ENCODE peak calls at places on chromosome 11, in nine cellular contexts. Q, N, U, I, T, M, O, J and R are unnamed samples.

GRCh38 chr11:82858556-82859091 is 41.6 kb downstream of the PRCP start:
- DNase-seq in J (no peak), U (no peak), M (peak), Q (no peak), I (no peak), T (no peak), N (no peak), O (no peak), R (no peak)

GRCh38 chr11:112175596-112175947 is 260 bp downstream of the BCO2 start:
- DNase-seq in I (no peak), Q (no peak), N (no peak), U (no peak), O (no peak), T (no peak), J (no peak), M (no peak), R (no peak)

GRCh38 chr11:34051349-34052035 is at the start of gene CAPRIN1:
- DNase-seq in I (peak), U (peak), J (peak), O (peak), T (peak), Q (peak), M (peak), N (peak), R (peak)

GRCh38 chr11:13261600-13262061 is 16.0 kb upstream of the BMAL1 start:
- DNase-seq in J (no peak), U (no peak), Q (no peak), T (no peak), N (no peak), O (no peak), M (peak), I (no peak), R (no peak)

GRCh38 chr11:129380413-129380812 is 4.8 kb downstream of the BARX2 start:
- DNase-seq in U (no peak), M (no peak), I (no peak), Q (no peak), O (no peak), N (no peak), T (no peak), J (no peak), R (no peak)

GRCh38 chr11:116111546-116111945 is 607.3 kb upstream of the CADM1 start:
- DNase-seq in N (no peak), J (no peak), Q (no peak), O (no peak), T (no peak), I (no peak), M (no peak), U (no peak), R (no peak)

GRCh38 chr11:103659138-103659734 is 377.2 kb upstream of the DDI1 start:
- DNase-seq in N (no peak), T (peak), U (no peak), M (peak), O (no peak), J (no peak), Q (no peak), I (no peak), R (no peak)

GRCh38 chr11:66484825-66485380 is 4.7 kb downstream of the DPP3 start:
- DNase-seq in J (no peak), U (no peak), O (no peak), I (no peak), N (no peak), T (no peak), Q (no peak), M (no peak), R (no peak)

GRCh38 chr11:10113852-10114251 is 180.2 kb downstream of the SBF2 start:
- DNase-seq in M (no peak), O (no peak), T (no peak), I (no peak), N (no peak), U (no peak), J (no peak), Q (no peak), R (no peak)

GRCh38 chr11:93528252-93528651 is 14.9 kb downstream of the SMCO4 start:
- DNase-seq in I (no peak), U (no peak), J (no peak), M (no peak), N (no peak), O (no peak), T (no peak), Q (no peak), R (no peak)

GRCh38 chr11:14881794-14882193 is 10.2 kb downstream of the CYP2R1 start:
- DNase-seq in T (no peak), O (no peak), M (no peak), Q (no peak), I (no peak), U (no peak), J (no peak), N (no peak), R (no peak)